ENCODE peak calls at places on chromosomes 1 and 21, in ten cellular contexts. G is osteocyte, C is fibroblast of pulmonary artery, E is HFF-Myc, V is GM06990, H is endothelial cell, U is cardiac muscle cell, S is GM13976, M is tibial nerve, O is fibroblast of the aortic adventitia. T is an unnamed sample.
A peak's percentile ranks its signal among the peaks of the same experiment; 100 is the strongest.

GRCh38 chr21:37746849-37747248 is 169.4 kb downstream of the KCNJ6 start:
- DNase-seq in G (no peak), C (no peak), E (no peak), V (no peak), H (no peak), U (no peak), S (no peak), M (no peak), O (no peak), T (no peak)

GRCh38 chr1:111878649-111879048 is 110.8 kb downstream of the KCND3 start:
- DNase-seq in G (no peak), C (no peak), E (no peak), V (no peak), H (no peak), U (no peak), S (no peak), M (no peak), O (no peak), T (no peak)

GRCh38 chr21:43717967-43718871 is 710 bp upstream of the PDXK start:
- DNase-seq in G (no peak), C (no peak), E (no peak), V (no peak), H (no peak), U (no peak), S (no peak), M (no peak), O (no peak), T (no peak)

GRCh38 chr1:202034683-202035462 is 24.5 kb downstream of the ELF3 start:
- DNase-seq in G (peak; percentile 95), C (peak; percentile 92), E (no peak), V (peak; percentile 30), H (no peak), U (peak; percentile 96), S (peak; percentile 64), M (peak; percentile 72), O (peak; percentile 99), T (peak; percentile 82)

GRCh38 chr21:40788635-40789034 is 58.3 kb downstream of the DSCAM start:
- DNase-seq in G (no peak), C (no peak), E (no peak), V (no peak), H (no peak), U (no peak), S (no peak), M (no peak), O (no peak), T (no peak)

GRCh38 chr1:160406131-160406968 is 6.0 kb downstream of the VANGL2 start:
- DNase-seq in G (peak; percentile 72), C (no peak), E (no peak), V (no peak), H (no peak), U (no peak), S (no peak), M (no peak), O (no peak), T (no peak)

GRCh38 chr1:153946622-153947246 is at the start of gene DENND4B:
- DNase-seq in G (peak; percentile 93), C (peak; percentile 75), E (no peak), V (peak; percentile 86), H (peak; percentile 85), U (peak; percentile 87), S (peak; percentile 95), M (peak; percentile 65), O (peak; percentile 66), T (peak; percentile 50)

GRCh38 chr1:247528812-247529474 is 7.3 kb downstream of the OR2C3 start:
- DNase-seq in G (no peak), C (no peak), E (no peak), V (no peak), H (no peak), U (no peak), S (no peak), M (no peak), O (no peak), T (no peak)

GRCh38 chr1:171226757-171227370 is 21.4 kb upstream of the FMO1 start:
- DNase-seq in G (no peak), C (peak; percentile 91), E (no peak), V (no peak), H (peak; percentile 42), U (peak; percentile 91), S (peak; percentile 55), M (peak; percentile 33), O (peak; percentile 87), T (peak; percentile 57)

GRCh38 chr1:204075116-204075636 is 2.3 kb downstream of the SOX13 start:
- DNase-seq in G (no peak), C (no peak), E (no peak), V (no peak), H (peak; percentile 22), U (peak; percentile 51), S (no peak), M (no peak), O (peak; percentile 22), T (no peak)

GRCh38 chr1:211986628-211987254 is 48.6 kb downstream of the INTS7 start:
- DNase-seq in G (no peak), C (no peak), E (no peak), V (no peak), H (no peak), U (no peak), S (no peak), M (no peak), O (peak; percentile 7), T (no peak)

DNA sequence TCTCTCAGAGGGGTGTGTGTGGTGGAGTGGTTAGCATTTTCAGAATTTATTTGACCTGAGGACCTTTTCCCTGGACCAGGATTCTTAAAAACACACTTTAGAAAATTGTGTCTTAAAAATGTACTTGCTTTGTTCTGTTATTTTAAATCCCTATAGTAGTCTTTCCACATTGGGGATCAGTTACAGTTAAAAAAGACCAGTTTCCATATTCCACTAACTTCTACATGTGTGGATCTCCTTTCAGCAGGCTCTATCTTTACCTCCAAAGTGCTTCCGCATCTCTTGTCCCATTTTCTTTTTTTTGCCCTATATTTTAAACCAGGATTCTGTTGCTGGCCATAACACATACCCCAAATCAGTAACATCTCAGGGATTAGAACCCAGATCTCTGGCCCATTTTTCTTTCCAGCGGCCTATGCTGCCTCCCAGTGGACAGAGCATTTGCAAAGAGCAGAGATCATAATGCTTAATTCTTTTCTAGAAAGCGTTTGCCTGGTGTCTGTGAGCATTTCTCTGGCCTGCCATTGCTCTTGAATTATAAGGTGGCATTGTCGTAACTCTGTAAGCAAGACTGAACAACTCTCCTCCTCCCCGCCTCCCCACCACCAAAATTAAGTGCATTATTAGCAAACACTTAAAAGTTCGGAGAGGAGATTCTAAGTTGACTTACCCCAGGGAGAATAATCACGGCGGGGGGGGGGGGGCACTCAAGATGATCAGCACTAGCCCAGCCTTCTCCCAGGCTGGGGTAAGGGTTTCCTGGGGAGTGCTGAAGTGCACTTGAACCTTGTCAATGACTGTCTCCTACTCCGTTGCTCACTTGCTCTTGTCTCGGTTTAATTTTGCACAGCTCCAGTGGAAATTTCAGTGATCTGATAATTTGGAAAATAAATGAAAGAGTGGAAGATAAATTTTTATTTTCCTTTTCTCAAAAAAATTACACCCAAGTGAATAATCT is 58.9 kb downstream of the PBX1 start:
- DNase-seq in G (no peak), C (peak; percentile 43), E (no peak), V (no peak), H (peak; percentile 48), U (peak; percentile 34), S (no peak), M (peak; percentile 44), O (peak; percentile 42), T (no peak)
- TF ChIP-seq CTCF in G (peak; percentile 78), C (peak; percentile 63), E (peak; percentile 54), V (peak; percentile 38), H (peak; percentile 33), U (peak; percentile 49), S (no peak), M (peak; percentile 44), O (peak; percentile 56), T (peak; percentile 45)

GRCh38 chr1:223133301-223133823 is 9.7 kb downstream of the TLR5 start:
- DNase-seq in G (no peak), C (no peak), E (no peak), V (no peak), H (no peak), U (no peak), S (no peak), M (no peak), O (no peak), T (no peak)

GRCh38 chr1:223133824-223134435 is 9.1 kb downstream of the TLR5 start:
- DNase-seq in G (peak; percentile 94), C (peak; percentile 85), E (no peak), V (peak; percentile 70), H (peak; percentile 93), U (peak; percentile 88), S (peak; percentile 90), M (peak; percentile 80), O (peak; percentile 79), T (peak; percentile 56)

GRCh38 chr1:223135176-223135575 is 7.9 kb downstream of the TLR5 start:
- DNase-seq in G (no peak), C (peak; percentile 62), E (no peak), V (no peak), H (no peak), U (peak; percentile 79), S (no peak), M (no peak), O (peak; percentile 83), T (no peak)

GRCh38 chr1:223125249-223125648 is 17.8 kb downstream of the TLR5 start:
- DNase-seq in G (no peak), C (no peak), E (no peak), V (no peak), H (no peak), U (no peak), S (no peak), M (no peak), O (no peak), T (no peak)

DNA sequence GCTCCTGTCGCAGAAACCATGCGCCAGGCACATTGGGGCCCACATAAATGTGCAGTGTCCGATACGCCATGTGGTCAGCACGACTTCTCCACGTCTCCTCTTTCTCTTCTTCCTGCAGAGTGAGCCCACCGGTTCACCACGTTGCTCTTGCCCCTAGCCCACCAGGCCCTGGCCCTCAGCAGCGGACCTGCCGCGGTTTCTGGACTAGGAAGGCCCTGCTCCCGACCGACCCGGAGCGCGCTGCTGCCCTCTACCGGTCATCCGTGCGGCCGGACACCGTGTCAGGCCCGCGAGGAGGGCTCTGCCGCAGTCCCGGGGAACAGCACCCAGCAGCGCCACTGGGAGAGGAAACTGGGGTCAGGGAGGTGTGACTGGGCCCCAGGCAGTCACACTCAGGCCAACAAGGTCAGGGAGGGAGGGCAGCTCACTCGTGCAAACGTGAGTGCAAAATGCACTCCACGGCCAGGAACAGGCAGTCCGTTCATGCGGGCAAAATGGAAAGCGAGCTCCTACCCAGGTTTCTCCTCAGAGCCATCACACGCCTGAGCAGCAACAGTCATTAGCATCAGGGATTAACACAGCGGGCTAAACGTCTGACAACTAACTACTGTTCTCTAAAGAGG is 13.7 kb downstream of the TLR5 start:
- DNase-seq in G (peak; percentile 92), C (peak; percentile 54), E (no peak), V (peak; percentile 59), H (peak; percentile 91), U (peak; percentile 65), S (peak; percentile 80), M (peak; percentile 70), O (peak; percentile 46), T (no peak)
- TF ChIP-seq CTCF in G (peak; percentile 93), C (peak; percentile 81), E (peak; percentile 93), V (peak; percentile 90), H (peak; percentile 82), U (peak; percentile 95), S (peak; percentile 81), M (peak; percentile 89), O (peak; percentile 89), T (peak; percentile 82)

GRCh38 chr1:239428311-239428710 is 41.9 kb downstream of the CHRM3 start:
- DNase-seq in G (no peak), C (peak; percentile 3), E (no peak), V (no peak), H (no peak), U (no peak), S (no peak), M (no peak), O (no peak), T (no peak)
- TF ChIP-seq CTCF in G (no peak), C (no peak), E (no peak), V (no peak), H (no peak), U (no peak), S (no peak), M (no peak), O (no peak), T (no peak)

GRCh38 chr1:6082430-6082971 is 36.8 kb downstream of the KCNAB2 start:
- DNase-seq in G (no peak), C (peak; percentile 35), E (no peak), V (no peak), H (peak; percentile 29), U (peak; percentile 41), S (no peak), M (peak; percentile 36), O (peak; percentile 58), T (no peak)
- TF ChIP-seq CTCF in G (peak; percentile 25), C (peak; percentile 45), E (peak; percentile 66), V (no peak), H (peak; percentile 29), U (peak; percentile 39), S (no peak), M (peak; percentile 20), O (peak; percentile 47), T (peak; percentile 61)

T was measured in AG09319.